ENCODE peak calls at places on chromosomes 13 and 19, in seven cellular contexts. U, K, D, J, Q, O and R are unnamed samples.

GRCh38 chr19:13633109-13633508 is 126.8 kb upstream of the CACNA1A start:
- DNase-seq in U (peak), J (no peak), K (peak), O (no peak), D (no peak), Q (peak), R (no peak)

GRCh38 chr19:37986048-37986750 is 79.2 kb downstream of the SIPA1L3 start:
- DNase-seq in Q (no peak), J (no peak), O (no peak), U (no peak), D (no peak), K (no peak), R (no peak)

GRCh38 chr13:51282322-51282721 is 57.2 kb upstream of the SERPINE3 start:
- DNase-seq in D (no peak), Q (no peak), K (no peak), O (no peak), U (peak), J (no peak), R (no peak)

GRCh38 chr13:31674056-31674455 is 65.3 kb upstream of the RXFP2 start:
- DNase-seq in D (no peak), J (no peak), U (no peak), Q (no peak), K (no peak), O (no peak), R (no peak)

GRCh38 chr19:46394398-46394797 is 19.0 kb downstream of the CCDC8 start:
- DNase-seq in D (peak), K (no peak), O (no peak), Q (no peak), J (no peak), U (no peak), R (no peak)

GRCh38 chr19:33177417-33177976 is 16.6 kb upstream of the LRP3 start:
- DNase-seq in U (no peak), D (no peak), J (peak), O (no peak), K (no peak), Q (no peak), R (peak)

GRCh38 chr13:35789335-35790166 is 313.1 kb upstream of the MAB21L1 start:
- DNase-seq in O (peak), K (no peak), J (no peak), U (no peak), D (no peak), Q (peak), R (no peak)

GRCh38 chr13:76036176-76036575 is 400.0 kb downstream of the LMO7 start:
- DNase-seq in U (no peak), O (no peak), K (no peak), J (no peak), D (no peak), Q (no peak), R (no peak)

GRCh38 chr19:17159466-17160393 is 55.4 kb upstream of the USE1 start:
- DNase-seq in D (no peak), O (no peak), Q (no peak), K (no peak), J (no peak), U (peak), R (no peak)

GRCh38 chr19:2273356-2274184 is 8.4 kb downstream of the PEAK3 start:
- DNase-seq in K (no peak), Q (peak), D (peak), U (peak), J (peak), O (peak), R (peak)

GRCh38 chr19:8355631-8356402 is 8.1 kb upstream of the ANGPTL4 start:
- DNase-seq in K (no peak), D (peak), O (peak), Q (no peak), U (no peak), J (no peak), R (no peak)

GRCh38 chr19:43465468-43466120 is at the start of gene LYPD3:
- DNase-seq in J (no peak), D (no peak), Q (no peak), K (no peak), O (peak), U (peak), R (no peak)

GRCh38 chr13:40769970-40770369 is 1.0 kb downstream of the MRPS31 start:
- DNase-seq in O (no peak), Q (no peak), U (no peak), J (no peak), D (no peak), K (no peak), R (no peak)

GRCh38 chr19:49684251-49684982 is 5.0 kb upstream of the ADM5 start:
- DNase-seq in J (no peak), D (peak), O (no peak), U (peak), Q (no peak), K (no peak), R (no peak)

GRCh38 chr13:106354961-106355360 is 180.5 kb downstream of the EFNB2 start:
- DNase-seq in D (no peak), Q (no peak), U (no peak), K (no peak), O (no peak), J (no peak), R (no peak)

GRCh38 chr13:25988655-25989054 is 63.2 kb downstream of the SHISA2 start:
- DNase-seq in U (no peak), D (no peak), Q (no peak), K (no peak), J (no peak), O (no peak), R (no peak)

GRCh38 chr19:6092329-6093286 is 17.7 kb downstream of the RFX2 start:
- DNase-seq in K (no peak), O (peak), Q (peak), D (peak), U (peak), J (no peak), R (no peak)

GRCh38 chr19:34731019-34731829 is 2.8 kb upstream of the ZNF181 start:
- DNase-seq in K (no peak), J (no peak), D (no peak), U (no peak), Q (no peak), O (no peak), R (no peak)

GRCh38 chr13:37700887-37701286 is 102.3 kb upstream of the POSTN start:
- DNase-seq in D (no peak), U (no peak), J (no peak), K (no peak), Q (no peak), O (no peak), R (no peak)

GRCh38 chr19:50314724-50315700 is 14.2 kb downstream of the KCNC3 start:
- DNase-seq in O (no peak), U (peak), K (no peak), D (peak), Q (no peak), J (no peak), R (no peak)

GRCh38 chr13:37288057-37288720 is 182.7 kb upstream of the CSNK1A1L start:
- DNase-seq in J (no peak), D (no peak), K (no peak), O (no peak), U (no peak), Q (no peak), R (no peak)

GRCh38 chr19:1389033-1389940 is 5.6 kb downstream of the NDUFS7 start:
- DNase-seq in O (no peak), U (no peak), K (no peak), J (no peak), Q (no peak), D (no peak), R (peak)

GRCh38 chr13:79528356-79528755 is 47.4 kb downstream of the NDFIP2 start:
- DNase-seq in D (no peak), J (no peak), O (no peak), Q (no peak), U (no peak), K (no peak), R (no peak)

GRCh38 chr19:17125728-17126677 is 50.4 kb downstream of the MYO9B start:
- DNase-seq in U (no peak), Q (no peak), D (peak), O (no peak), K (no peak), J (peak), R (no peak)

GRCh38 chr13:105991622-105992254 is 543.7 kb downstream of the EFNB2 start:
- DNase-seq in O (no peak), D (no peak), K (no peak), U (no peak), Q (no peak), J (no peak), R (no peak)

GRCh38 chr13:110885966-110886365 is 28.9 kb downstream of the ANKRD10 start:
- DNase-seq in Q (no peak), O (no peak), U (peak), K (no peak), J (no peak), D (no peak), R (no peak)

GRCh38 chr13:28392428-28392827 is 102.5 kb downstream of the FLT1 start:
- DNase-seq in K (no peak), Q (no peak), U (no peak), D (no peak), O (no peak), J (no peak), R (no peak)
- H3K27ac ChIP-seq in K (no peak), Q (no peak), U (no peak), D (peak), O (no peak), J (no peak), R (no peak)

GRCh38 chr13:98303858-98304257 is 126.8 kb upstream of the RNF113B start:
- DNase-seq in D (no peak), J (no peak), Q (no peak), O (no peak), K (no peak), U (no peak), R (no peak)

GRCh38 chr13:98299243-98299953 is 122.3 kb upstream of the RNF113B start:
- DNase-seq in O (no peak), U (no peak), Q (no peak), J (no peak), K (no peak), D (no peak), R (no peak)

GRCh38 chr13:98300956-98301641 is 124.0 kb upstream of the RNF113B start:
- DNase-seq in K (peak), J (no peak), U (no peak), D (no peak), O (no peak), Q (no peak), R (no peak)

GRCh38 chr13:98299954-98300350 is 122.9 kb upstream of the RNF113B start:
- DNase-seq in Q (no peak), K (no peak), D (no peak), O (no peak), U (no peak), J (no peak), R (no peak)

GRCh38 chr13:98301721-98302120 is 124.7 kb upstream of the RNF113B start:
- DNase-seq in O (no peak), U (no peak), Q (no peak), D (no peak), J (no peak), K (no peak), R (no peak)
- H3K27ac ChIP-seq in O (no peak), U (no peak), Q (no peak), D (no peak), J (no peak), K (peak), R (no peak)

DNA sequence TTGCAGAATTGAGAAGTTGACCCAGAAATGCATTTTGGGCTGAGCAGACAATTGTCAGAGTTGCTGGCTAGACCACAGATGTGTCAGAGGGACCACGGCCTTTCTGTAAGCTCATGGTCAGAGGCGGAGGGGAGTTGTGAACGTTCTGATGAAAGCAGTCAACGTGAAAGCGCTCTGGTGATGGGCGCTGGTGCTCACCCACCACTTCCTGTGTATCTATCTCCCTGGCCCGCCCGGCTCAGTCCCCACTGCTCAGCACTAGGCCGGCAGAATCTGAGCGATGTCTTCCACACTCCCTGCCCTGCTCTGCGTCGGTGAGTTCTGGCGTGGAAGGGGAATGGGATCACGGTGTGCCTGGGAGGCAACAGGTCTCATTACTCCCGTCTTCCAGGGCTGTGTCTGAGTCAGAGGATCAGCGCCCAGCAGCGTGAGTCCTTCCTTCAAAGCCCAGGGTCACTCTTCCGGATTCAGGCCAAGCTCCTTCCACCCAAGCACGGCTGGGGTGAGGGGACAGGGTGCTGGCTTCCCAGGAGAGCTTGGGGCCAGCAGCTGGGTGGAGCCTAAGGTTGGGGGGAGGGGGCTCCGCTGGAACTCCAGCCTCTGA is at the start of gene NCR1:
- DNase-seq in K (no peak), Q (no peak), D (no peak), J (no peak), U (peak), O (no peak), R (no peak)
- H3K27ac ChIP-seq in K (no peak), Q (no peak), D (no peak), J (peak), U (no peak), O (no peak), R (no peak)

GRCh38 chr13:112931028-112931934 is 37.7 kb upstream of the MCF2L start:
- DNase-seq in D (no peak), Q (no peak), U (peak), O (peak), J (no peak), K (peak), R (peak)

GRCh38 chr13:112928020-112928931 is 40.7 kb upstream of the MCF2L start:
- DNase-seq in O (no peak), U (no peak), Q (no peak), K (no peak), J (no peak), D (no peak), R (no peak)

GRCh38 chr13:112930192-112930591 is 38.8 kb upstream of the MCF2L start:
- DNase-seq in K (no peak), D (no peak), U (no peak), J (no peak), Q (no peak), O (no peak), R (no peak)

GRCh38 chr13:112929778-112930055 is 39.3 kb upstream of the MCF2L start:
- DNase-seq in J (no peak), D (no peak), U (no peak), K (no peak), O (no peak), Q (no peak), R (no peak)

DNA sequence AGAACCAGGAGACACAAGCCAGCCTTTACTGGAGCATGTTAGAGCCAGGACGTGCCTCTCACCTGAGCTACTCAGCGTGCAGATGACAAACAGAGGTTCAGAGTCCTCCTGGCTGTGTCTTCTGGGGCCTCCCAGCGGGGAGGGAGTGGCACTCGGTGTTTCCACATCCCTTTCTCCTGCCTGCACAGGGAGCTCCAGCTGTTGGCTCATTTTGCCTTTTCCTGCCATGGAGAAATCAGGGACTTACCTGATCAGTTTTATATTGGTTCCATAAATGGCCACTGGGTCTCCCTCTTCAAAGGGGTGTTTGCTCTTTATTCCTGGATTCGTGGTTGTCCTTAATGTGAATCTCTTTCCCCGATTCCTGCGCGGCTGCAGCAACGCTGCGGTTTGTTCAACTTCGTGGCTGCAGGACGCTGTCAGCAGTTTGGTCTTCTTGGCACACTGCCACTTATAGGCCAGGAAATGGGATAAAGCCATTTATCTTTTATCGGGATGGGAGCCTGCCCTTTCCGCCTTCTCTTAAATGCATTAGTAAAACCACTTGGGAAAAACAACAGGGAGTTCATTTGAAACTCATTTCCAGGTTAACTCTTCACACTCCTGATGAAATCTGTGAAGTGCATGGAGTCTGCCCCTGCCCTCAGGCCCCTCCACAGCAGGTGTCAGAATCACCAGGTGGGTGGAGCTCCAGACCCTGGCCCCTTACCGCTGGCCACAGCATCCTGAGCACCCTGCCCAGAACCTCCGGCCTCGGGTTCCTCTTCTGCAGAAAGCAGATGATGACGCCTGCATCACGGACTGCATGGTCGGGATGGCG is 39.8 kb upstream of the MCF2L start:
- DNase-seq in Q (no peak), O (no peak), J (no peak), D (no peak), K (no peak), U (no peak), R (no peak)
- H3K27ac ChIP-seq in Q (no peak), O (no peak), J (no peak), D (no peak), K (no peak), U (no peak), R (no peak)

GRCh38 chr19:10878253-10878652 is 6.9 kb downstream of the CARM1 start:
- DNase-seq in O (no peak), K (no peak), Q (no peak), U (no peak), D (no peak), J (no peak), R (no peak)

GRCh38 chr19:10884273-10884672 is 12.9 kb downstream of the CARM1 start:
- DNase-seq in O (peak), J (no peak), D (no peak), K (no peak), Q (no peak), U (no peak), R (no peak)

GRCh38 chr19:10882108-10882457 is 10.7 kb downstream of the CARM1 start:
- DNase-seq in J (no peak), D (peak), Q (no peak), K (no peak), O (no peak), U (no peak), R (no peak)

GRCh38 chr19:10885241-10886169 is 14.2 kb downstream of the CARM1 start:
- DNase-seq in D (no peak), U (peak), Q (no peak), K (no peak), J (no peak), O (no peak), R (no peak)

GRCh38 chr19:10881403-10882107 is 10.2 kb downstream of the CARM1 start:
- DNase-seq in K (no peak), J (no peak), D (no peak), O (no peak), Q (peak), U (peak), R (no peak)
- H3K27ac ChIP-seq in K (no peak), J (no peak), D (peak), O (no peak), Q (peak), U (peak), R (no peak)